ENCODE peak calls at places on chromosomes 1 and 21, in ten cellular contexts. S is stimulated activated CD8-positive, alpha-beta memory T cell treated with anti-CD3 and anti-CD28 coated beads, Interleukin-12 subunit alpha, Interleukin-12 subunit beta, amount 100 ng/mL, for 1 hour; N is BE2C; L is nucleus accumbens; O is SK-N-MC; B is astrocyte of the cerebellum; U is occipital lobe; M is CD8-positive, alpha-beta T cell; A is G401; G is AG08396. R is an unnamed sample.

GRCh38 chr1:98078586-98078985 is 157.8 kb upstream of the DPYD start:
- DNase-seq in S (no peak), N (no peak), L (no peak), O (no peak), B (no peak), U (no peak), M (no peak), A (no peak), G (no peak), R (no peak)

GRCh38 chr1:181318022-181318857 is 165.1 kb upstream of the CACNA1E start:
- DNase-seq in S (no peak), N (no peak), L (no peak), O (no peak), B (no peak), U (no peak), M (no peak), A (peak; percentile 14), G (no peak), R (no peak)

GRCh38 chr21:32424674-32425073 is 12.2 kb downstream of the EVA1C start:
- DNase-seq in S (no peak), N (no peak), L (no peak), O (no peak), B (no peak), U (no peak), M (no peak), A (no peak), G (no peak), R (no peak)

GRCh38 chr1:119633575-119634325 is 14.3 kb downstream of the ZNF697 start:
- DNase-seq in S (no peak), N (no peak), L (no peak), O (no peak), B (no peak), U (no peak), M (no peak), A (no peak), G (no peak), R (no peak)

GRCh38 chr1:175530981-175531380 is 212.4 kb downstream of the TNR start:
- DNase-seq in S (no peak), N (no peak), L (no peak), O (no peak), B (no peak), U (no peak), M (no peak), A (peak; percentile 40), G (no peak), R (no peak)

GRCh38 chr1:165367375-165367993 is 11.0 kb upstream of the LMX1A start:
- DNase-seq in S (peak; percentile 63), N (peak; percentile 81), L (peak; percentile 29), O (peak; percentile 52), B (peak; percentile 73), U (peak; percentile 10), M (peak; percentile 84), A (peak; percentile 78), G (peak; percentile 80), R (peak; percentile 77)

GRCh38 chr1:62318756-62319544 is at the start of gene KANK4:
- DNase-seq in S (no peak), N (peak; percentile 29), L (no peak), O (no peak), B (no peak), U (no peak), M (no peak), A (no peak), G (no peak), R (no peak)

GRCh38 chr1:69862906-69863305 is 295.2 kb downstream of the LRRC7 start:
- DNase-seq in S (no peak), N (no peak), L (no peak), O (no peak), B (no peak), U (no peak), M (no peak), A (no peak), G (no peak), R (no peak)

GRCh38 chr1:52139817-52140540 is 1.9 kb upstream of the ZFYVE9 start:
- DNase-seq in S (no peak), N (no peak), L (no peak), O (no peak), B (peak; percentile 47), U (no peak), M (no peak), A (peak; percentile 42), G (peak; percentile 72), R (peak; percentile 18)

GRCh38 chr1:22870201-22870871 is 102.3 kb downstream of the LACTBL1 start:
- DNase-seq in S (no peak), N (peak; percentile 50), L (no peak), O (no peak), B (no peak), U (no peak), M (no peak), A (no peak), G (peak; percentile 38), R (no peak)

GRCh38 chr1:219283541-219283940 is 109.9 kb downstream of the LYPLAL1 start:
- DNase-seq in S (no peak), N (no peak), L (no peak), O (no peak), B (no peak), U (no peak), M (no peak), A (no peak), G (no peak), R (no peak)

GRCh38 chr1:54277451-54278355 is 77.7 kb downstream of the MRPL37 start:
- DNase-seq in S (no peak), N (no peak), L (no peak), O (no peak), B (no peak), U (no peak), M (no peak), A (no peak), G (no peak), R (no peak)

GRCh38 chr1:97721221-97721620 is 199.6 kb downstream of the DPYD start:
- DNase-seq in S (no peak), N (no peak), L (no peak), O (no peak), B (no peak), U (no peak), M (no peak), A (no peak), G (no peak), R (no peak)

GRCh38 chr1:225253784-225254183 is 174.1 kb downstream of the LBR start:
- DNase-seq in S (no peak), N (no peak), L (no peak), O (no peak), B (no peak), U (no peak), M (no peak), A (no peak), G (peak; percentile 5), R (no peak)

GRCh38 chr1:201648066-201648910 is 109.4 kb downstream of the NAV1 start:
- DNase-seq in S (no peak), N (peak; percentile 66), L (peak; percentile 67), O (no peak), B (no peak), U (peak; percentile 55), M (no peak), A (peak; percentile 30), G (peak; percentile 87), R (no peak)

R was measured in activated T-cell treated with anti-CD3 and anti-CD28 coated beads for 4 hours.